ENCODE peak calls at places on chromosomes 16 and 17, in eight cellular contexts. F, V, R, W, U, C, L and O are unnamed samples.

GRCh38 chr17:70137451-70138230 is 31.7 kb upstream of the KCNJ2 start:
- DNase-seq in L (peak), U (peak), V (peak), F (peak), C (peak), R (peak), W (peak), O (no peak)

GRCh38 chr17:74354123-74354522 is 7.5 kb downstream of the BTBD17 start:
- DNase-seq in U (peak), R (no peak), V (peak), W (peak), C (peak), F (no peak), L (peak), O (no peak)

GRCh38 chr17:50064253-50064991 is 8.5 kb downstream of the ITGA3 start:
- DNase-seq in L (peak), U (no peak), C (no peak), F (no peak), W (peak), R (peak), V (no peak), O (peak)

GRCh38 chr16:245105-245504 is 10.5 kb downstream of the FAM234A start:
- DNase-seq in F (no peak), V (no peak), U (no peak), W (no peak), C (no peak), R (no peak), L (no peak), O (no peak)

GRCh38 chr16:11665071-11665491 is 3.2 kb upstream of the SNN start:
- DNase-seq in R (no peak), F (no peak), U (no peak), C (no peak), W (no peak), V (no peak), L (no peak), O (no peak)

GRCh38 chr16:51763072-51763658 is 612.1 kb upstream of the SALL1 start:
- DNase-seq in L (peak), C (no peak), R (no peak), W (peak), V (no peak), U (no peak), F (no peak), O (no peak)

GRCh38 chr16:4401094-4401501 is 15.3 kb downstream of the CORO7 start:
- DNase-seq in L (no peak), U (no peak), V (no peak), W (no peak), C (no peak), R (no peak), F (no peak), O (no peak)

GRCh38 chr17:7589204-7589868 is 558 bp downstream of the SOX15 start:
- DNase-seq in F (peak), V (peak), W (peak), R (peak), L (peak), C (peak), U (peak), O (peak)

GRCh38 chr16:1800703-1801102 is 7.2 kb upstream of the IGFALS start:
- DNase-seq in U (no peak), F (no peak), L (no peak), R (peak), V (no peak), C (no peak), W (no peak), O (no peak)

GRCh38 chr16:87210949-87211348 is 106.2 kb downstream of the C16orf95 start:
- DNase-seq in V (no peak), L (no peak), U (no peak), F (no peak), R (peak), W (no peak), C (no peak), O (no peak)

GRCh38 chr17:50697076-50697475 is 10.6 kb downstream of the ANKRD40 start:
- DNase-seq in W (no peak), C (no peak), L (no peak), R (no peak), F (no peak), U (no peak), V (no peak), O (no peak)

GRCh38 chr17:79984877-79985276 is 50.8 kb downstream of the TBC1D16 start:
- DNase-seq in U (no peak), W (no peak), R (no peak), C (no peak), V (no peak), L (no peak), F (no peak), O (no peak)

GRCh38 chr16:89118361-89119061 is 24.9 kb downstream of the ACSF3 start:
- DNase-seq in L (no peak), F (no peak), W (peak), C (no peak), U (no peak), R (no peak), V (no peak), O (no peak)

GRCh38 chr17:44353656-44354331 is 8.7 kb downstream of the GRN start:
- DNase-seq in U (peak), W (peak), C (no peak), V (no peak), F (no peak), R (no peak), L (peak), O (no peak)

GRCh38 chr17:5508855-5509254 is 22.5 kb downstream of the MIS12 start:
- DNase-seq in R (peak), V (no peak), L (peak), U (no peak), W (no peak), F (no peak), C (no peak), O (no peak)

GRCh38 chr17:48843172-48843900 is 12.5 kb downstream of the CALCOCO2 start:
- DNase-seq in F (no peak), W (no peak), U (no peak), R (peak), L (no peak), V (no peak), C (no peak), O (no peak)

GRCh38 chr17:29080323-29080722 is 37.4 kb downstream of the PIPOX start:
- DNase-seq in F (no peak), V (no peak), R (no peak), C (no peak), U (no peak), L (no peak), W (no peak), O (no peak)

GRCh38 chr17:37729905-37730304 is 15.0 kb downstream of the HNF1B start:
- DNase-seq in F (no peak), U (no peak), C (no peak), R (no peak), V (no peak), W (no peak), L (no peak), O (no peak)

DNA sequence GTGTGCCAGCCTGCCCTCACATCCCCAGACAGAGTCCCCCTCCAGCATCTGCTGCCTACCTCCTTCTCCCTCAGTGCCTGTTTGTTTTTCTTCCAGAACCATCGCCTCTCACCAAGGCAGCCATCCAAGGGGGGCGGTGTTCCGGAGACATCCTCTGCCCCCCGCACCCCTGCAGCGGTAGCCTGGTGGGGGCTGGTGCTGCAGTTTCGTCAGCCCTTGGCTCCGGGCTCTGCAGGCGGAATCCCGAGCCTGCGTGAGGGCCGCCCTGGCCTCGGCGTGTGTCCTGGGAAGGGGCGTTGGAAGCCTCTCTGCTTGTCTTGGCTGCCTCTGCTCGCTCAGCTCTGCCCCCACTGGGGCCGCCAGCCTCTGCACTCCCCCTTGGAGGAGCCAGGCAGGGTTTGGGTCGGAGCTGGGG is 126.0 kb upstream of the CIBAR2 start:
- DNase-seq in L (peak), F (peak), V (peak), U (no peak), C (no peak), W (peak), R (peak), O (peak)
- TF ChIP-seq CTCF in L (peak), F (peak), V (no peak), U (no peak), C (no peak), W (peak), R (no peak), O (peak)

GRCh38 chr17:63082952-63083351 is 116.9 kb downstream of the TANC2 start:
- DNase-seq in U (no peak), L (no peak), F (no peak), R (peak), C (no peak), W (peak), V (no peak), O (no peak)

GRCh38 chr17:63086483-63087185 is 120.6 kb downstream of the TANC2 start:
- DNase-seq in W (no peak), V (no peak), U (no peak), C (no peak), F (no peak), R (no peak), L (no peak), O (no peak)

GRCh38 chr17:63078707-63079106 is 112.7 kb downstream of the TANC2 start:
- DNase-seq in R (no peak), W (no peak), U (no peak), C (no peak), V (no peak), L (no peak), F (no peak), O (no peak)

GRCh38 chr17:63082273-63082861 is 116.3 kb downstream of the TANC2 start:
- DNase-seq in W (peak), U (no peak), L (no peak), V (no peak), F (no peak), C (peak), R (peak), O (no peak)
- TF ChIP-seq CTCF in W (peak), U (no peak), L (peak), V (peak), F (peak), C (peak), R (peak), O (peak)

GRCh38 chr17:2051388-2052237 is 3.3 kb upstream of the HIC1 start:
- DNase-seq in U (no peak), W (no peak), F (no peak), C (no peak), V (no peak), L (no peak), R (no peak), O (peak)

GRCh38 chr17:2054740-2055493 is at the start of gene HIC1:
- DNase-seq in W (peak), U (peak), C (peak), V (peak), L (peak), R (peak), F (peak), O (peak)

GRCh38 chr17:2055494-2056220 is 754 bp downstream of the HIC1 start:
- DNase-seq in V (no peak), U (peak), F (no peak), R (no peak), W (no peak), C (peak), L (no peak), O (no peak)

GRCh38 chr17:2054262-2054739 is 602 bp upstream of the HIC1 start:
- DNase-seq in V (no peak), L (peak), C (no peak), W (peak), R (no peak), F (no peak), U (peak), O (no peak)

GRCh38 chr17:2053380-2054261 is 1.3 kb upstream of the HIC1 start:
- DNase-seq in V (peak), U (peak), F (peak), W (peak), R (peak), L (peak), C (peak), O (peak)
- TF ChIP-seq CTCF in V (peak), U (peak), F (peak), W (peak), R (peak), L (peak), C (peak), O (peak)

GRCh38 chr17:46148247-46148646 is 45.0 kb downstream of the KANSL1 start:
- DNase-seq in R (no peak), V (no peak), W (no peak), U (no peak), F (no peak), L (no peak), C (no peak), O (no peak)

GRCh38 chr17:46150216-46150963 is 42.8 kb downstream of the KANSL1 start:
- DNase-seq in W (no peak), U (no peak), F (no peak), L (no peak), V (no peak), R (no peak), C (no peak), O (no peak)

GRCh38 chr17:46154151-46154816 is 38.9 kb downstream of the KANSL1 start:
- DNase-seq in W (peak), R (no peak), U (no peak), C (no peak), V (no peak), F (no peak), L (no peak), O (no peak)

GRCh38 chr17:46152423-46152822 is 40.8 kb downstream of the KANSL1 start:
- DNase-seq in W (no peak), V (no peak), U (no peak), L (no peak), R (no peak), C (peak), F (no peak), O (no peak)

GRCh38 chr17:46151762-46152161 is 41.5 kb downstream of the KANSL1 start:
- DNase-seq in F (no peak), C (no peak), R (no peak), U (no peak), V (no peak), L (no peak), W (peak), O (no peak)
- TF ChIP-seq CTCF in F (no peak), C (no peak), R (no peak), U (no peak), V (no peak), L (no peak), W (no peak), O (no peak)

GRCh38 chr17:14736631-14737030 is 435.8 kb downstream of the HS3ST3B1 start:
- DNase-seq in R (no peak), W (no peak), L (no peak), F (no peak), C (no peak), U (no peak), V (no peak), O (no peak)

GRCh38 chr17:14739656-14740431 is 439.0 kb downstream of the HS3ST3B1 start:
- DNase-seq in C (no peak), W (no peak), R (no peak), U (no peak), F (no peak), V (no peak), L (no peak), O (no peak)

GRCh38 chr17:14738652-14738988 is 437.7 kb downstream of the HS3ST3B1 start:
- DNase-seq in R (no peak), F (no peak), L (no peak), C (no peak), V (no peak), U (no peak), W (no peak), O (no peak)

GRCh38 chr17:14741516-14741915 is 440.6 kb downstream of the HS3ST3B1 start:
- DNase-seq in C (no peak), F (no peak), U (no peak), V (no peak), L (no peak), R (no peak), W (no peak), O (no peak)

GRCh38 chr17:14737984-14738651 is 437.2 kb downstream of the HS3ST3B1 start:
- DNase-seq in U (peak), R (peak), W (no peak), C (no peak), V (no peak), F (peak), L (no peak), O (peak)
- TF ChIP-seq CTCF in U (no peak), R (peak), W (no peak), C (no peak), V (no peak), F (peak), L (peak), O (peak)

GRCh38 chr16:13961099-13961811 is 41.3 kb downstream of the ERCC4 start:
- DNase-seq in F (no peak), C (no peak), L (peak), U (no peak), W (peak), V (no peak), R (peak), O (no peak)
- TF ChIP-seq CTCF in F (no peak), C (no peak), L (no peak), U (no peak), W (no peak), V (no peak), R (no peak), O (no peak)

GRCh38 chr17:62674841-62675240 is 47.4 kb downstream of the MRC2 start:
- DNase-seq in R (no peak), U (no peak), F (no peak), W (no peak), L (no peak), V (no peak), C (no peak), O (no peak)
- TF ChIP-seq CTCF in R (no peak), U (no peak), F (no peak), W (no peak), L (no peak), V (no peak), C (no peak), O (no peak)

GRCh38 chr17:66992911-66993310 is 28.4 kb downstream of the CACNG4 start:
- DNase-seq in C (no peak), L (no peak), V (no peak), F (no peak), R (no peak), W (no peak), U (no peak), O (no peak)
- TF ChIP-seq CTCF in C (no peak), L (no peak), V (no peak), F (no peak), R (no peak), W (no peak), U (no peak), O (no peak)

GRCh38 chr16:69465083-69465721 is 40.8 kb downstream of the CYB5B start:
- DNase-seq in L (peak), W (no peak), U (no peak), F (no peak), V (peak), R (peak), C (peak), O (no peak)
- TF ChIP-seq CTCF in L (no peak), W (no peak), U (no peak), F (no peak), V (no peak), R (no peak), C (no peak), O (no peak)

DNA sequence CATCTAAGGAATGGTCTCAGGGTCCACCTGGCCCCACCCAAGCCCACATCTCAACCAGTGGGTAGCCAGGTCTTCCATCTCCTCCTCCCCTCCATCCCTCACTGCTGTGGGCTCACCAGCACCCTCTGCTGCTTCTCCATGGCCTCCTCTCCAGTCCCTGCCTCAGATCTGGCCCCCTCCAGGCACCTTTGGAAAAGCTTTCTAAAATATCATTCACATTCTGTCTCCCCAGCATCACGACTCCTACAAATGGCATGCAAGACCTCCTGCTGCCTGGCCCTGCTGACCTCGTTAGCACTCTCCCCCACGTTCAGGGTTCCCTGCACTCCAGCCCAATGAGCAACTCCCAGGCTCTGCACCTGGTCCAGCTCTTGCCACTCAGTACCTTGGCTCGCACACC is 13.7 kb downstream of the GLP2R start:
- DNase-seq in V (no peak), R (no peak), C (no peak), U (no peak), L (no peak), F (no peak), W (no peak), O (no peak)
- TF ChIP-seq CTCF in V (no peak), R (peak), C (no peak), U (no peak), L (peak), F (no peak), W (no peak), O (peak)